ENCODE peak calls at places on chromosomes 4 and X, in eight cellular contexts. One of them, this sample, is unnamed.

GRCh38 chrX:50492720-50493119 is 22.1 kb upstream of the DGKK start:
- DNase-seq in pancreas: no peak
- DNase-seq in naive thymus-derived CD4-positive, alpha-beta T cell: no peak
- DNase-seq in CD8-positive, alpha-beta T cell: no peak
- DNase-seq in PC-3: no peak
- DNase-seq in dorsolateral prefrontal cortex: no peak
- DNase-seq in AG04450: no peak
- DNase-seq in keratinocyte: no peak
- DNase-seq in this sample: no peak

GRCh38 chr4:128440923-128441322 is 153.3 kb upstream of the PGRMC2 start:
- DNase-seq in pancreas: no peak
- DNase-seq in naive thymus-derived CD4-positive, alpha-beta T cell: no peak
- DNase-seq in CD8-positive, alpha-beta T cell: no peak
- DNase-seq in PC-3: no peak
- DNase-seq in dorsolateral prefrontal cortex: no peak
- DNase-seq in AG04450: no peak
- DNase-seq in keratinocyte: no peak
- DNase-seq in this sample: no peak

GRCh38 chr4:13876151-13876550 is 248.6 kb upstream of the BOD1L1 start:
- DNase-seq in pancreas: no peak
- DNase-seq in naive thymus-derived CD4-positive, alpha-beta T cell: no peak
- DNase-seq in CD8-positive, alpha-beta T cell: no peak
- DNase-seq in PC-3: no peak
- DNase-seq in dorsolateral prefrontal cortex: no peak
- DNase-seq in AG04450: no peak
- DNase-seq in keratinocyte: no peak
- DNase-seq in this sample: no peak

GRCh38 chr4:3412257-3413020 is 29.3 kb upstream of the HGFAC start:
- DNase-seq in pancreas: no peak
- DNase-seq in naive thymus-derived CD4-positive, alpha-beta T cell: no peak
- DNase-seq in CD8-positive, alpha-beta T cell: no peak
- DNase-seq in PC-3: no peak
- DNase-seq in dorsolateral prefrontal cortex: peak
- DNase-seq in AG04450: no peak
- DNase-seq in keratinocyte: no peak
- DNase-seq in this sample: no peak

GRCh38 chr4:41525129-41525528 is 12.8 kb upstream of the LIMCH1 start:
- DNase-seq in pancreas: no peak
- DNase-seq in naive thymus-derived CD4-positive, alpha-beta T cell: no peak
- DNase-seq in CD8-positive, alpha-beta T cell: no peak
- DNase-seq in PC-3: no peak
- DNase-seq in dorsolateral prefrontal cortex: no peak
- DNase-seq in AG04450: peak
- DNase-seq in keratinocyte: peak
- DNase-seq in this sample: no peak

GRCh38 chr4:156146581-156146980 is 192.9 kb upstream of the CTSO start:
- DNase-seq in pancreas: no peak
- DNase-seq in naive thymus-derived CD4-positive, alpha-beta T cell: no peak
- DNase-seq in CD8-positive, alpha-beta T cell: no peak
- DNase-seq in PC-3: no peak
- DNase-seq in dorsolateral prefrontal cortex: no peak
- DNase-seq in AG04450: no peak
- DNase-seq in keratinocyte: no peak
- DNase-seq in this sample: no peak

GRCh38 chrX:39361736-39362135 is 560.5 kb downstream of the MID1IP1 start:
- DNase-seq in pancreas: no peak
- DNase-seq in naive thymus-derived CD4-positive, alpha-beta T cell: no peak
- DNase-seq in CD8-positive, alpha-beta T cell: no peak
- DNase-seq in PC-3: no peak
- DNase-seq in dorsolateral prefrontal cortex: no peak
- DNase-seq in AG04450: no peak
- DNase-seq in keratinocyte: no peak
- DNase-seq in this sample: no peak

GRCh38 chr4:78584863-78585576 is 33.5 kb downstream of the ANXA3 start:
- DNase-seq in pancreas: no peak
- DNase-seq in naive thymus-derived CD4-positive, alpha-beta T cell: no peak
- DNase-seq in CD8-positive, alpha-beta T cell: no peak
- DNase-seq in PC-3: no peak
- DNase-seq in dorsolateral prefrontal cortex: no peak
- DNase-seq in AG04450: no peak
- DNase-seq in keratinocyte: no peak
- DNase-seq in this sample: no peak

GRCh38 chr4:21476753-21477152 is 471.8 kb downstream of the KCNIP4 start:
- DNase-seq in pancreas: no peak
- DNase-seq in naive thymus-derived CD4-positive, alpha-beta T cell: no peak
- DNase-seq in CD8-positive, alpha-beta T cell: no peak
- DNase-seq in PC-3: peak
- DNase-seq in dorsolateral prefrontal cortex: no peak
- DNase-seq in AG04450: no peak
- DNase-seq in keratinocyte: no peak
- DNase-seq in this sample: no peak

GRCh38 chr4:73589887-73590801 is 30.1 kb downstream of the RASSF6 start:
- DNase-seq in pancreas: peak
- DNase-seq in naive thymus-derived CD4-positive, alpha-beta T cell: no peak
- DNase-seq in CD8-positive, alpha-beta T cell: no peak
- DNase-seq in PC-3: no peak
- DNase-seq in dorsolateral prefrontal cortex: no peak
- DNase-seq in AG04450: no peak
- DNase-seq in keratinocyte: no peak
- DNase-seq in this sample: no peak

GRCh38 chrX:52867610-52868348 is at the start of gene XAGE3:
- DNase-seq in pancreas: no peak
- DNase-seq in naive thymus-derived CD4-positive, alpha-beta T cell: no peak
- DNase-seq in CD8-positive, alpha-beta T cell: no peak
- DNase-seq in PC-3: no peak
- DNase-seq in dorsolateral prefrontal cortex: no peak
- DNase-seq in AG04450: no peak
- DNase-seq in keratinocyte: no peak
- DNase-seq in this sample: no peak

GRCh38 chrX:153526801-153527599 is 9.6 kb downstream of the ATP2B3 start:
- DNase-seq in pancreas: no peak
- DNase-seq in naive thymus-derived CD4-positive, alpha-beta T cell: no peak
- DNase-seq in CD8-positive, alpha-beta T cell: no peak
- DNase-seq in PC-3: no peak
- DNase-seq in dorsolateral prefrontal cortex: no peak
- DNase-seq in AG04450: no peak
- DNase-seq in keratinocyte: no peak
- DNase-seq in this sample: no peak

GRCh38 chr4:10135252-10135651 is 18.7 kb upstream of the WDR1 start:
- DNase-seq in pancreas: no peak
- DNase-seq in naive thymus-derived CD4-positive, alpha-beta T cell: no peak
- DNase-seq in CD8-positive, alpha-beta T cell: no peak
- DNase-seq in PC-3: no peak
- DNase-seq in dorsolateral prefrontal cortex: no peak
- DNase-seq in AG04450: no peak
- DNase-seq in keratinocyte: no peak
- DNase-seq in this sample: no peak

GRCh38 chr4:180426938-180427337 is 1816.3 kb upstream of the TENM3 start:
- DNase-seq in pancreas: no peak
- DNase-seq in naive thymus-derived CD4-positive, alpha-beta T cell: no peak
- DNase-seq in CD8-positive, alpha-beta T cell: no peak
- DNase-seq in PC-3: no peak
- DNase-seq in dorsolateral prefrontal cortex: no peak
- DNase-seq in AG04450: no peak
- DNase-seq in keratinocyte: no peak
- DNase-seq in this sample: no peak

GRCh38 chr4:37653601-37654000 is 32.6 kb downstream of the RELL1 start:
- DNase-seq in pancreas: no peak
- DNase-seq in naive thymus-derived CD4-positive, alpha-beta T cell: no peak
- DNase-seq in CD8-positive, alpha-beta T cell: no peak
- DNase-seq in PC-3: peak
- DNase-seq in dorsolateral prefrontal cortex: no peak
- DNase-seq in AG04450: no peak
- DNase-seq in keratinocyte: no peak
- DNase-seq in this sample: no peak

DNA sequence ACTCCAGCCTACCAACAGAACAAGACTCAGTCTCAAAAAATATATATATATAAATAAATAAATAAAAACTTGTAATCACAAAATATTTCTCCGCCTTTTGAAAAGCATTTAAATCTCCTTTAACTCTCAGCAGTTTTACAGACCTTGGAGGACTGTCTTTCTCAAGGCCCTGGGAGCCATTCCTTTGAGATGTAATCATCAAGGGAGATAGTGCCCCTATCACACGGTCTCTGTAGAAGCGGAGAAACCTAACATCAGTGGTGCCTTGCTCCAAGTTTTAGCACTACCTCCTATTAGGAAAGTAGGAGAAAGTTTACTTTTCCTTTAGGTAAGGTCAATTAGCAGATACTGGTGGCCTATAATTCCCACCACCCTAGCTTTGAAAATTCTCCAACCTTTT is 58.5 kb downstream of the ANTXR2 start:
- DNase-seq in pancreas: no peak
- DNase-seq in naive thymus-derived CD4-positive, alpha-beta T cell: no peak
- DNase-seq in CD8-positive, alpha-beta T cell: no peak
- DNase-seq in PC-3: no peak
- DNase-seq in dorsolateral prefrontal cortex: no peak
- DNase-seq in AG04450: no peak
- DNase-seq in keratinocyte: no peak
- DNase-seq in this sample: no peak
- H3K27ac ChIP-seq in pancreas: no peak
- H3K27ac ChIP-seq in naive thymus-derived CD4-positive, alpha-beta T cell: no peak
- H3K27ac ChIP-seq in CD8-positive, alpha-beta T cell: no peak
- H3K27ac ChIP-seq in PC-3: no peak
- H3K27ac ChIP-seq in dorsolateral prefrontal cortex: no peak
- H3K27ac ChIP-seq in AG04450: no peak
- H3K27ac ChIP-seq in keratinocyte: no peak
- H3K27ac ChIP-seq in this sample: no peak

DNA sequence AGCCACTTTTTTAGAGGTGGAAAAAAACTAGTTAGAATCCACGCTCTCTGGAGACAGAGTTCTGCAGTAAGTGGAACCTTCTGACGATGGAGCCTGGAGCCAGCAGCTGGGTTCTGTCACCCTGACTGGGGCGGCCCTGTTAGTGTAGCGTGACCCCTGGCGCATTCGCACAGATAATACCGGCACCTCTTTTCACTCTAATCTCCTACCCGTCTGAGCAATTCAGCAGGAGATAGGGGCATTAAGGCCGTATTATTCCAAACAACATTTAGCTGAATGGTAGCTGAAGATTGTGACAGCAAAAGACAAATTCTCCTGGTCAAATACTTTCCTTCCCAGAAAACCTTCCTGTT is 292.6 kb downstream of the FBXO8 start:
- DNase-seq in pancreas: peak
- DNase-seq in naive thymus-derived CD4-positive, alpha-beta T cell: no peak
- DNase-seq in CD8-positive, alpha-beta T cell: no peak
- DNase-seq in PC-3: no peak
- DNase-seq in dorsolateral prefrontal cortex: no peak
- DNase-seq in AG04450: no peak
- DNase-seq in keratinocyte: no peak
- DNase-seq in this sample: no peak
- H3K27ac ChIP-seq in pancreas: no peak
- H3K27ac ChIP-seq in naive thymus-derived CD4-positive, alpha-beta T cell: no peak
- H3K27ac ChIP-seq in CD8-positive, alpha-beta T cell: no peak
- H3K27ac ChIP-seq in PC-3: no peak
- H3K27ac ChIP-seq in dorsolateral prefrontal cortex: no peak
- H3K27ac ChIP-seq in AG04450: no peak
- H3K27ac ChIP-seq in keratinocyte: no peak
- H3K27ac ChIP-seq in this sample: no peak

GRCh38 chrX:13898603-13899002 is 81.7 kb upstream of the GPM6B start:
- DNase-seq in pancreas: no peak
- DNase-seq in naive thymus-derived CD4-positive, alpha-beta T cell: no peak
- DNase-seq in CD8-positive, alpha-beta T cell: no peak
- DNase-seq in PC-3: peak
- DNase-seq in dorsolateral prefrontal cortex: no peak
- DNase-seq in AG04450: no peak
- DNase-seq in keratinocyte: peak
- DNase-seq in this sample: no peak

GRCh38 chrX:13900351-13900750 is 83.5 kb upstream of the GPM6B start:
- DNase-seq in pancreas: no peak
- DNase-seq in naive thymus-derived CD4-positive, alpha-beta T cell: no peak
- DNase-seq in CD8-positive, alpha-beta T cell: no peak
- DNase-seq in PC-3: no peak
- DNase-seq in dorsolateral prefrontal cortex: no peak
- DNase-seq in AG04450: no peak
- DNase-seq in keratinocyte: no peak
- DNase-seq in this sample: no peak

GRCh38 chrX:13899607-13900006 is 82.7 kb upstream of the GPM6B start:
- DNase-seq in pancreas: peak
- DNase-seq in naive thymus-derived CD4-positive, alpha-beta T cell: no peak
- DNase-seq in CD8-positive, alpha-beta T cell: no peak
- DNase-seq in PC-3: peak
- DNase-seq in dorsolateral prefrontal cortex: peak
- DNase-seq in AG04450: peak
- DNase-seq in keratinocyte: peak
- DNase-seq in this sample: no peak

GRCh38 chrX:13897571-13897970 is 80.7 kb upstream of the GPM6B start:
- DNase-seq in pancreas: no peak
- DNase-seq in naive thymus-derived CD4-positive, alpha-beta T cell: no peak
- DNase-seq in CD8-positive, alpha-beta T cell: no peak
- DNase-seq in PC-3: no peak
- DNase-seq in dorsolateral prefrontal cortex: no peak
- DNase-seq in AG04450: no peak
- DNase-seq in keratinocyte: no peak
- DNase-seq in this sample: no peak

GRCh38 chrX:13898084-13898483 is 81.2 kb upstream of the GPM6B start:
- DNase-seq in pancreas: no peak
- DNase-seq in naive thymus-derived CD4-positive, alpha-beta T cell: no peak
- DNase-seq in CD8-positive, alpha-beta T cell: no peak
- DNase-seq in PC-3: peak
- DNase-seq in dorsolateral prefrontal cortex: no peak
- DNase-seq in AG04450: no peak
- DNase-seq in keratinocyte: no peak
- DNase-seq in this sample: peak
- H3K27ac ChIP-seq in pancreas: no peak
- H3K27ac ChIP-seq in naive thymus-derived CD4-positive, alpha-beta T cell: no peak
- H3K27ac ChIP-seq in CD8-positive, alpha-beta T cell: no peak
- H3K27ac ChIP-seq in PC-3: peak
- H3K27ac ChIP-seq in dorsolateral prefrontal cortex: peak
- H3K27ac ChIP-seq in AG04450: no peak
- H3K27ac ChIP-seq in keratinocyte: peak
- H3K27ac ChIP-seq in this sample: peak

GRCh38 chr4:118774321-118774720 is 61.6 kb downstream of the SEC24D start:
- DNase-seq in pancreas: no peak
- DNase-seq in naive thymus-derived CD4-positive, alpha-beta T cell: no peak
- DNase-seq in CD8-positive, alpha-beta T cell: no peak
- DNase-seq in PC-3: no peak
- DNase-seq in dorsolateral prefrontal cortex: no peak
- DNase-seq in AG04450: no peak
- DNase-seq in keratinocyte: no peak
- DNase-seq in this sample: no peak

GRCh38 chr4:118774989-118775388 is 60.9 kb downstream of the SEC24D start:
- DNase-seq in pancreas: no peak
- DNase-seq in naive thymus-derived CD4-positive, alpha-beta T cell: no peak
- DNase-seq in CD8-positive, alpha-beta T cell: no peak
- DNase-seq in PC-3: peak
- DNase-seq in dorsolateral prefrontal cortex: no peak
- DNase-seq in AG04450: no peak
- DNase-seq in keratinocyte: no peak
- DNase-seq in this sample: no peak

GRCh38 chr4:118776166-118776954 is 59.6 kb downstream of the SEC24D start:
- DNase-seq in pancreas: no peak
- DNase-seq in naive thymus-derived CD4-positive, alpha-beta T cell: no peak
- DNase-seq in CD8-positive, alpha-beta T cell: no peak
- DNase-seq in PC-3: peak
- DNase-seq in dorsolateral prefrontal cortex: no peak
- DNase-seq in AG04450: no peak
- DNase-seq in keratinocyte: no peak
- DNase-seq in this sample: no peak

GRCh38 chr4:118773082-118773792 is 62.7 kb downstream of the SEC24D start:
- DNase-seq in pancreas: no peak
- DNase-seq in naive thymus-derived CD4-positive, alpha-beta T cell: no peak
- DNase-seq in CD8-positive, alpha-beta T cell: no peak
- DNase-seq in PC-3: no peak
- DNase-seq in dorsolateral prefrontal cortex: no peak
- DNase-seq in AG04450: no peak
- DNase-seq in keratinocyte: no peak
- DNase-seq in this sample: no peak

GRCh38 chr4:118775405-118775804 is 60.5 kb downstream of the SEC24D start:
- DNase-seq in pancreas: no peak
- DNase-seq in naive thymus-derived CD4-positive, alpha-beta T cell: no peak
- DNase-seq in CD8-positive, alpha-beta T cell: no peak
- DNase-seq in PC-3: no peak
- DNase-seq in dorsolateral prefrontal cortex: no peak
- DNase-seq in AG04450: no peak
- DNase-seq in keratinocyte: no peak
- DNase-seq in this sample: no peak
- H3K27ac ChIP-seq in pancreas: no peak
- H3K27ac ChIP-seq in naive thymus-derived CD4-positive, alpha-beta T cell: no peak
- H3K27ac ChIP-seq in CD8-positive, alpha-beta T cell: no peak
- H3K27ac ChIP-seq in PC-3: no peak
- H3K27ac ChIP-seq in dorsolateral prefrontal cortex: no peak
- H3K27ac ChIP-seq in AG04450: no peak
- H3K27ac ChIP-seq in keratinocyte: no peak
- H3K27ac ChIP-seq in this sample: no peak